ENCODE peak calls at places on chromosome 20, in nine cellular contexts. R is CD4-positive, alpha-beta T cell; F is RWPE1; O is tibial nerve; M is Peyer's patch; Y is cardiac muscle cell; Q is GM06990; B is glutamatergic neuron; U is NB4. S is an unnamed sample.

GRCh38 chr20:22442318-22442717 is 142.1 kb downstream of the FOXA2 start:
- DNase-seq in Q (no peak), B (no peak), M (no peak), U (no peak), F (no peak), O (no peak), R (no peak), Y (no peak), S (no peak)

GRCh38 chr20:45497971-45498494 is 17.4 kb downstream of the SPINT3 start:
- DNase-seq in B (no peak), U (no peak), F (no peak), Y (no peak), O (no peak), Q (no peak), M (no peak), R (no peak), S (no peak)

GRCh38 chr20:8344106-8344505 is 212.0 kb downstream of the PLCB1 start:
- DNase-seq in U (no peak), Q (no peak), F (no peak), O (no peak), R (no peak), B (no peak), M (no peak), Y (no peak), S (no peak)

GRCh38 chr20:32796383-32797159 is 23.2 kb upstream of the MAPRE1 start:
- DNase-seq in M (no peak), Y (no peak), O (no peak), F (no peak), Q (no peak), B (no peak), R (no peak), U (no peak), S (no peak)

GRCh38 chr20:15179426-15180190 is 842.2 kb upstream of the FLRT3 start:
- DNase-seq in Q (no peak), U (no peak), R (no peak), M (no peak), B (no peak), F (no peak), Y (no peak), O (no peak), S (no peak)

GRCh38 chr20:18722381-18722780 is 91.2 kb upstream of the SCP2D1 start:
- DNase-seq in M (no peak), Q (no peak), B (no peak), R (no peak), F (no peak), U (no peak), O (no peak), Y (no peak), S (no peak)

GRCh38 chr20:9332783-9333482 is 181.5 kb upstream of the LAMP5 start:
- DNase-seq in R (no peak), Y (no peak), B (no peak), O (no peak), Q (no peak), M (no peak), F (no peak), U (no peak), S (no peak)

GRCh38 chr20:17636523-17637412 is 45.3 kb downstream of the RRBP1 start:
- DNase-seq in B (peak; percentile 88), F (no peak), O (no peak), Q (no peak), Y (peak; percentile 77), R (no peak), M (no peak), U (no peak), S (no peak)

GRCh38 chr20:57505991-57506390 is 18.9 kb downstream of the CTCFL start:
- DNase-seq in R (no peak), U (no peak), F (no peak), M (no peak), B (no peak), O (no peak), Q (no peak), Y (no peak), S (no peak)

GRCh38 chr20:16530201-16530681 is 43.0 kb downstream of the KIF16B start:
- DNase-seq in O (no peak), Y (no peak), R (no peak), B (no peak), Q (no peak), M (peak; percentile 85), F (peak; percentile 81), U (no peak), S (no peak)

GRCh38 chr20:35434085-35435005 is 3.7 kb downstream of the GDF5 start:
- DNase-seq in O (no peak), U (no peak), M (no peak), F (no peak), R (no peak), B (no peak), Q (no peak), Y (no peak), S (no peak)

GRCh38 chr20:36339646-36340592 is 33.8 kb downstream of the DLGAP4 start:
- DNase-seq in O (no peak), B (peak; percentile 12), Y (no peak), U (no peak), M (peak; percentile 44), R (no peak), F (no peak), Q (no peak), S (no peak)

GRCh38 chr20:43844778-43845614 is 69.7 kb upstream of the TOX2 start:
- DNase-seq in U (peak; percentile 40), R (no peak), O (no peak), Y (no peak), F (peak; percentile 38), M (no peak), B (no peak), Q (no peak), S (no peak)
- TF ChIP-seq CTCF in U (peak; percentile 16), R (no peak), O (no peak), Y (peak; percentile 42), F (no peak), M (no peak), B (no peak), Q (no peak), S (no peak)

DNA sequence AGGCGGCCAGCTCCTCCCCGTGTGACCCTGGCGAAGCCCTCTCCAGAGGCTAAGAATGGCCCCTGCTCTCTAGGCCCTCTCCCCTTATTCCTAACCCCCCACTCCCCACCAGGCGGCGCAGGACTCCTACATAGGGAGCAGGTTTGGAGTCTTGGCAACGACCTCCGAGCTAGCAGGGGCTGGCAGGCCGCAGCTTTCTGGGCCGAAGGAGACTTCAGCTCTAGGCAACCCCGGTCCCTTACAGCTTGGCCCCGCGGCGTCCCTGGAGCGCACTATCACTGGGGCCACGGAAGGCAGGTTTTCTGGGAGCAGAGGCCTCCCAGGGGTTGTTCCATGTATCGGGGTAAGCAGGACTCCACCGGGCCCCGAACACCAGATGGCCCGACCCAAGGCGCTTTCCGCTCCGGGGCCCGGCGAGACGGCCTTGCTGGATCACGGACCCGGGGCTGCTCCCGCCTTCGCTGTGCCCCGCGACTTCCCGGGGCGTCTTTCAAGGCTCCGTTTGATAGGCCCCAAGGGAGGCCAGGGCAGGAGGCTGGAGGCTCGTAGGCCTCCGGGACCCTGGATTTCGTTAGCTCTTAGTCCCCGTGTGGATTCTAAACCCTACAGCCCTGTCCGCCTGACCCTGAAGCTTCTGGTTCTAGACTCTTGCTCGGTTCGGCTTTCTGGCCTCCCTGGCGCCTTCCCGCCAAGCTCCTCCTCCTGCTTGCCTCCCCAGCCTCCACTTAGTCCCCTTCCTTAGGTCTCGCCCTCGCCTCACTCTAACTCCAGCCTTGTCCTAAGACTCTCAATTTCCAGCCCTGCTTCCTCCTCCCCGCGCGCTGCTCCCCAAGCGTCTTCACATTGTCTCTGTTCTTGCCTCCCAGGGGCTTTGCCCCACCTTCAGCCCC is 1.9 kb downstream of the SLC32A1 start:
- DNase-seq in F (peak; percentile 69), M (no peak), Y (peak; percentile 84), U (peak; percentile 51), Q (peak; percentile 38), B (peak; percentile 91), O (no peak), R (peak; percentile 30), S (peak; percentile 24)
- TF ChIP-seq CTCF in F (peak; percentile 45), M (no peak), Y (peak; percentile 46), U (peak; percentile 48), Q (peak; percentile 72), B (peak; percentile 80), O (no peak), R (no peak), S (no peak)

GRCh38 chr20:47150403-47151152 is 205.9 kb downstream of the ZMYND8 start:
- DNase-seq in F (peak; percentile 84), B (peak; percentile 79), U (peak; percentile 71), Y (peak; percentile 80), O (peak; percentile 60), Q (no peak), R (no peak), M (peak; percentile 67), S (no peak)
- TF ChIP-seq CTCF in F (no peak), B (peak; percentile 70), U (peak; percentile 61), Y (peak; percentile 80), O (peak; percentile 23), Q (peak; percentile 24), R (no peak), M (peak; percentile 10), S (no peak)

GRCh38 chr20:31739550-31739863 is 417 bp downstream of the TPX2 start:
- DNase-seq in B (no peak), M (no peak), Q (no peak), U (no peak), F (no peak), O (no peak), R (no peak), Y (no peak), S (no peak)
- TF ChIP-seq CTCF in B (no peak), M (no peak), Q (no peak), U (no peak), F (no peak), O (no peak), R (no peak), Y (no peak), S (no peak)

GRCh38 chr20:62298577-62299249 is 4.1 kb upstream of the ADRM1 start:
- DNase-seq in O (no peak), Y (no peak), M (no peak), F (no peak), U (no peak), R (no peak), Q (no peak), B (no peak), S (no peak)

GRCh38 chr20:62300319-62300718 is 2.5 kb upstream of the ADRM1 start:
- DNase-seq in F (no peak), M (no peak), Q (no peak), U (no peak), O (no peak), R (no peak), B (no peak), Y (no peak), S (no peak)

GRCh38 chr20:62296724-62297448 is 5.9 kb upstream of the ADRM1 start:
- DNase-seq in M (no peak), R (no peak), B (no peak), F (no peak), Q (no peak), O (no peak), U (no peak), Y (no peak), S (no peak)

GRCh38 chr20:62299666-62300236 is 3.0 kb upstream of the ADRM1 start:
- DNase-seq in Q (no peak), B (no peak), O (no peak), M (no peak), U (no peak), R (no peak), F (no peak), Y (no peak), S (no peak)

GRCh38 chr20:62297449-62298227 is 5.2 kb upstream of the ADRM1 start:
- DNase-seq in M (no peak), F (no peak), U (no peak), R (no peak), Y (no peak), O (no peak), B (no peak), Q (no peak), S (no peak)
- TF ChIP-seq CTCF in M (no peak), F (no peak), U (no peak), R (no peak), Y (no peak), O (no peak), B (no peak), Q (no peak), S (no peak)